ENCODE peak calls at places on chromosomes 2 and 18, in six cellular contexts. L, V, S, F, I and T are unnamed samples. For H3K4me1, the result is how much of the 10 kb centered on the place peaks cover.

GRCh38 chr2:228556707-228557106 is 375.2 kb upstream of the SPHKAP start:
- DNase-seq in L (no peak), V (no peak), S (no peak), F (no peak), I (no peak), T (peak)

GRCh38 chr2:34365937-34366336 is 766.8 kb upstream of the FAM98A start:
- DNase-seq in L (no peak), V (no peak), S (no peak), F (no peak), I (peak), T (no peak)

GRCh38 chr2:178298785-178299212 is 104.5 kb downstream of the OSBPL6 start:
- DNase-seq in L (no peak), V (no peak), S (no peak), F (no peak), I (no peak), T (no peak)

GRCh38 chr18:6648581-6648980 is 80.9 kb upstream of the ARHGAP28 start:
- DNase-seq in L (no peak), V (no peak), S (no peak), F (no peak), I (no peak), T (no peak)

GRCh38 chr18:37663446-37663845 is 97.8 kb upstream of the CELF4 start:
- DNase-seq in L (no peak), V (no peak), S (no peak), F (no peak), I (no peak), T (no peak)

GRCh38 chr2:68911246-68911645 is 40.0 kb upstream of the BMP10 start:
- DNase-seq in L (no peak), V (no peak), S (no peak), F (no peak), I (no peak), T (no peak)

GRCh38 chr2:240816584-240817495 is 3.2 kb downstream of the KIF1A start:
- DNase-seq in L (peak), V (no peak), S (no peak), F (no peak), I (no peak), T (no peak)

GRCh38 chr2:23926289-23926749 is 604 bp downstream of the ATAD2B start:
- DNase-seq in L (peak), V (no peak), S (peak), F (peak), I (peak), T (no peak)

GRCh38 chr2:72920317-72921087 is 3.2 kb downstream of the EMX1 start:
- DNase-seq in L (peak), V (peak), S (no peak), F (no peak), I (no peak), T (no peak)

GRCh38 chr2:44163782-44164181 is 4.9 kb upstream of the PPM1B start:
- DNase-seq in L (no peak), V (no peak), S (no peak), F (no peak), I (no peak), T (no peak)

GRCh38 chr2:196155597-196155996 is 15.8 kb downstream of the STK17B start:
- DNase-seq in L (no peak), V (no peak), S (no peak), F (no peak), I (no peak), T (no peak)

GRCh38 chr2:162106146-162106551 is 32.1 kb upstream of the DPP4 start:
- DNase-seq in L (no peak), V (no peak), S (no peak), F (no peak), I (no peak), T (no peak)

GRCh38 chr2:225465827-225466226 is 66.3 kb downstream of the NYAP2 start:
- DNase-seq in L (no peak), V (no peak), S (no peak), F (no peak), I (no peak), T (no peak)

GRCh38 chr2:230939691-230940475 is 14.8 kb upstream of the GPR55 start:
- DNase-seq in L (peak), V (no peak), S (no peak), F (no peak), I (no peak), T (no peak)

GRCh38 chr2:136012315-136012714 is 26.9 kb upstream of the DARS1 start:
- DNase-seq in L (no peak), V (no peak), S (no peak), F (no peak), I (no peak), T (no peak)

GRCh38 chr18:48408727-48409590 is at the start of gene ZBTB7C:
- DNase-seq in L (peak), V (peak), S (no peak), F (peak), I (peak), T (peak)

GRCh38 chr2:134736167-134736885 is 17.5 kb upstream of the TMEM163 start:
- DNase-seq in L (no peak), V (no peak), S (peak), F (no peak), I (no peak), T (no peak)

GRCh38 chr18:78965260-78965659 is 14.4 kb upstream of the SALL3 start:
- DNase-seq in L (no peak), V (no peak), S (no peak), F (no peak), I (no peak), T (no peak)

GRCh38 chr2:54360055-54360792 is 95.9 kb upstream of the SPTBN1 start:
- DNase-seq in L (no peak), V (no peak), S (no peak), F (no peak), I (peak), T (peak)

GRCh38 chr2:195238366-195238765 is 418.7 kb upstream of the SLC39A10 start:
- DNase-seq in L (no peak), V (no peak), S (no peak), F (no peak), I (no peak), T (no peak)

GRCh38 chr2:239302808-239303557 is 97.8 kb downstream of the HDAC4 start:
- DNase-seq in L (peak), V (no peak), S (no peak), F (peak), I (peak), T (peak)

GRCh38 chr2:240250985-240251847 is 110.8 kb upstream of the OTOS start:
- DNase-seq in L (peak), V (no peak), S (no peak), F (peak), I (peak), T (peak)

GRCh38 chr2:217650716-217651360 is 352.0 kb downstream of the TNS1 start:
- DNase-seq in L (no peak), V (peak), S (peak), F (no peak), I (peak), T (peak)

GRCh38 chr2:17915099-17915498 is 36.6 kb downstream of the KCNS3 start:
- DNase-seq in L (no peak), V (no peak), S (no peak), F (no peak), I (no peak), T (no peak)

GRCh38 chr2:170716851-170717598 is 1.9 kb downstream of the SP5 start:
- DNase-seq in L (peak), V (peak), S (no peak), F (peak), I (peak), T (peak)

GRCh38 chr18:71707400-71707799 is 836.7 kb downstream of the CBLN2 start:
- DNase-seq in L (no peak), V (no peak), S (no peak), F (no peak), I (no peak), T (no peak)

GRCh38 chr2:190530211-190530639 is 4.3 kb downstream of the NEMP2 start:
- DNase-seq in L (no peak), V (no peak), S (no peak), F (no peak), I (no peak), T (no peak)

GRCh38 chr18:77444385-77444784 is 194.7 kb downstream of the GALR1 start:
- DNase-seq in L (no peak), V (no peak), S (no peak), F (no peak), I (no peak), T (no peak)

GRCh38 chr18:13436596-13436995 is 218.0 kb downstream of the LDLRAD4 start:
- DNase-seq in L (no peak), V (peak), S (no peak), F (no peak), I (no peak), T (no peak)

GRCh38 chr2:88212251-88212790 is 42.2 kb downstream of the THNSL2 start:
- DNase-seq in L (no peak), V (no peak), S (peak), F (no peak), I (no peak), T (no peak)

GRCh38 chr2:127024769-127025356 is 82.1 kb downstream of the BIN1 start:
- DNase-seq in L (no peak), V (no peak), S (no peak), F (no peak), I (peak), T (peak)

GRCh38 chr2:70921839-70922590 is 13.7 kb upstream of the ATP6V1B1 start:
- DNase-seq in L (no peak), V (no peak), S (no peak), F (no peak), I (no peak), T (no peak)

GRCh38 chr2:216430811-216431210 is 18.5 kb downstream of the SMARCAL1 start:
- DNase-seq in L (no peak), V (no peak), S (no peak), F (no peak), I (no peak), T (no peak)

GRCh38 chr2:216429403-216429802 is 17.1 kb downstream of the SMARCAL1 start:
- DNase-seq in L (no peak), V (no peak), S (no peak), F (no peak), I (no peak), T (no peak)

GRCh38 chr2:216426938-216427337 is 14.7 kb downstream of the SMARCAL1 start:
- DNase-seq in L (no peak), V (no peak), S (no peak), F (no peak), I (no peak), T (no peak)

GRCh38 chr2:216436369-216436768 is 24.1 kb downstream of the SMARCAL1 start:
- DNase-seq in L (no peak), V (no peak), S (no peak), F (no peak), I (no peak), T (no peak)

GRCh38 chr2:216431457-216431856 is 19.2 kb downstream of the SMARCAL1 start:
- DNase-seq in L (no peak), V (no peak), S (no peak), F (no peak), I (no peak), T (no peak)
- H3K27ac ChIP-seq in L (no peak), V (no peak), S (no peak), F (no peak), I (no peak), T (no peak)

GRCh38 chr2:46167924-46168323 is 129.3 kb upstream of the EPAS1 start:
- DNase-seq in L (no peak), V (no peak), S (no peak), F (no peak), I (no peak), T (no peak)

GRCh38 chr2:46170611-46171385 is 126.4 kb upstream of the EPAS1 start:
- DNase-seq in L (no peak), V (no peak), S (no peak), F (no peak), I (no peak), T (no peak)

GRCh38 chr2:46170011-46170410 is 127.2 kb upstream of the EPAS1 start:
- DNase-seq in L (no peak), V (no peak), S (no peak), F (no peak), I (no peak), T (no peak)

GRCh38 chr2:46171441-46171953 is 125.7 kb upstream of the EPAS1 start:
- DNase-seq in L (no peak), V (no peak), S (no peak), F (no peak), I (no peak), T (no peak)

GRCh38 chr2:46169452-46169851 is 127.8 kb upstream of the EPAS1 start:
- DNase-seq in L (no peak), V (no peak), S (no peak), F (no peak), I (no peak), T (no peak)
- H3K4me1 ChIP-seq in L (under half), V (under half), S (under half), F (under half), I (under half), T (under half)

GRCh38 chr2:179488563-179488962 is 223.9 kb upstream of the SESTD1 start:
- DNase-seq in L (no peak), V (no peak), S (no peak), F (no peak), I (no peak), T (no peak)
- H3K27ac ChIP-seq in L (no peak), V (no peak), S (no peak), F (no peak), I (no peak), T (no peak)

GRCh38 chr2:219496781-219497494 is 1.8 kb upstream of the GMPPA start:
- DNase-seq in L (no peak), V (no peak), S (no peak), F (no peak), I (peak), T (peak)
- H3K4me1 ChIP-seq in L (under half), V (under half), S (under half), F (under half), I (under half), T (under half)

GRCh38 chr18:55268629-55269275 is 309.5 kb upstream of the CCDC68 start:
- DNase-seq in L (no peak), V (no peak), S (no peak), F (no peak), I (no peak), T (no peak)
- H3K27ac ChIP-seq in L (no peak), V (no peak), S (peak), F (no peak), I (no peak), T (no peak)

GRCh38 chr18:70295192-70295522 is 6.3 kb downstream of the SOCS6 start:
- DNase-seq in L (no peak), V (no peak), S (no peak), F (no peak), I (no peak), T (no peak)
- H3K4me1 ChIP-seq in L (under half), V (under half), S (under half), F (half or more), I (under half), T (under half)